ENCODE peak calls at places on chromosomes 12 and 14, in ten cellular contexts. S is NCI-H1092; J is mesenchymal stem cell; E is T-helper 17 cell; W is cardiac muscle cell; O is NCI-H748 treated with DMSO at 0.1 percent for 48 hours; B is AG04450; P is CD8-positive, alpha-beta T cell; M is SHP77; I is hippocampal formation. H is an unnamed sample.

GRCh38 chr12:14577344-14577743 is 9.7 kb upstream of the PLBD1 start:
- DNase-seq in J (peak; percentile 41), P (no peak), M (no peak), I (no peak), S (no peak), B (no peak), E (no peak), W (peak; percentile 23), O (no peak), H (no peak)

GRCh38 chr14:67940894-67941455 is 121.4 kb downstream of the RAD51B start:
- DNase-seq in O (no peak), J (peak; percentile 61), P (no peak), I (no peak), B (peak; percentile 45), S (no peak), M (no peak), E (no peak), W (peak; percentile 92), H (peak; percentile 82)

GRCh38 chr14:69423279-69423678 is 24.8 kb downstream of the SLC39A9 start:
- DNase-seq in E (no peak), S (no peak), M (no peak), J (no peak), B (no peak), O (no peak), W (peak; percentile 22), I (no peak), P (no peak), H (no peak)

GRCh38 chr14:68792022-68792829 is 641 bp downstream of the ZFP36L1 start:
- DNase-seq in I (no peak), S (no peak), M (no peak), W (no peak), P (peak; percentile 19), J (no peak), B (no peak), E (no peak), O (no peak), H (peak; percentile 17)

GRCh38 chr12:43636706-43637105 is 84.7 kb upstream of the ADAMTS20 start:
- DNase-seq in O (no peak), B (no peak), I (no peak), M (no peak), W (no peak), P (no peak), E (no peak), J (no peak), S (no peak), H (no peak)

GRCh38 chr12:48198619-48198973 is 4.5 kb downstream of the OR10AD1 start:
- DNase-seq in W (peak; percentile 42), P (peak; percentile 34), M (peak; percentile 48), E (peak; percentile 14), B (no peak), S (no peak), I (no peak), J (no peak), O (no peak), H (peak; percentile 53)

GRCh38 chr12:37546901-37547475 is 769.6 kb upstream of the ALG10B start:
- DNase-seq in S (no peak), M (no peak), B (no peak), E (no peak), P (no peak), W (no peak), J (no peak), O (no peak), I (no peak), H (no peak)

GRCh38 chr12:65940744-65941143 is 116.5 kb downstream of the HMGA2 start:
- DNase-seq in S (no peak), J (no peak), B (no peak), O (no peak), M (no peak), I (no peak), W (no peak), E (no peak), P (no peak), H (no peak)

GRCh38 chr14:80954771-80955299 is 586 bp upstream of the TSHR start:
- DNase-seq in I (peak; percentile 69), B (peak; percentile 42), S (peak; percentile 77), E (peak; percentile 58), P (peak; percentile 72), W (peak; percentile 81), O (peak; percentile 81), M (peak; percentile 48), J (peak; percentile 83), H (peak; percentile 91)

GRCh38 chr12:32230607-32230982 is 123.9 kb downstream of the BICD1 start:
- DNase-seq in M (no peak), S (peak; percentile 17), J (no peak), P (no peak), W (no peak), O (no peak), B (no peak), I (no peak), E (no peak), H (no peak)

GRCh38 chr14:49549446-49549845 is 36.7 kb downstream of the RPS29 start:
- DNase-seq in W (no peak), O (no peak), E (no peak), M (no peak), P (no peak), S (no peak), B (no peak), I (no peak), J (no peak), H (no peak)

GRCh38 chr12:97575792-97576191 is 113.2 kb downstream of the RMST start:
- DNase-seq in M (no peak), S (no peak), J (peak; percentile 41), B (no peak), W (no peak), I (no peak), P (no peak), E (no peak), O (no peak), H (no peak)

GRCh38 chr14:54291491-54292191 is 105.2 kb upstream of the CDKN3 start:
- DNase-seq in S (no peak), W (peak; percentile 67), B (no peak), O (no peak), M (no peak), I (no peak), P (no peak), E (no peak), J (peak; percentile 58), H (no peak)

GRCh38 chr12:60803147-60803546 is 1207.3 kb downstream of the SLC16A7 start:
- DNase-seq in E (no peak), J (peak; percentile 65), S (no peak), W (no peak), P (no peak), I (no peak), O (no peak), M (no peak), B (peak; percentile 0), H (peak; percentile 16)

GRCh38 chr14:55581011-55581806 is 1.2 kb downstream of the KTN1 start:
- DNase-seq in S (no peak), J (peak; percentile 58), W (peak; percentile 48), B (no peak), O (no peak), I (no peak), M (peak; percentile 35), E (peak; percentile 34), P (peak; percentile 43), H (peak; percentile 29)

GRCh38 chr12:1800646-1801284 is 19.6 kb upstream of the LRTM2 start:
- DNase-seq in O (peak; percentile 4), S (peak; percentile 57), I (peak; percentile 18), M (no peak), B (no peak), J (peak; percentile 60), W (no peak), E (no peak), P (no peak), H (no peak)

GRCh38 chr12:597926-598568 is 65.2 kb downstream of the NINJ2 start:
- DNase-seq in O (no peak), E (no peak), P (no peak), M (no peak), J (no peak), B (no peak), W (no peak), I (no peak), S (no peak), H (no peak)

GRCh38 chr14:78130356-78130755 is 39.8 kb upstream of the NRXN3 start:
- DNase-seq in B (no peak), I (no peak), S (no peak), P (no peak), O (no peak), J (no peak), M (no peak), E (no peak), W (no peak), H (no peak)

GRCh38 chr12:100716949-100717732 is 77.4 kb upstream of the ANO4 start:
- DNase-seq in B (no peak), O (no peak), M (no peak), W (peak; percentile 51), E (no peak), S (no peak), J (peak; percentile 52), I (no peak), P (no peak), H (peak; percentile 48)

GRCh38 chr12:208813-209212 is 5.1 kb downstream of the SLC6A12 start:
- DNase-seq in O (no peak), S (no peak), B (no peak), J (no peak), I (no peak), M (no peak), P (no peak), W (no peak), E (no peak), H (no peak)